ENCODE peak calls at places on chromosomes 6 and 20, in ten cellular contexts. K, D, J, L, O, Y, A, I, Z and F are unnamed samples.

GRCh38 chr6:159217595-159218275 is 48.5 kb downstream of the FNDC1 start:
- DNase-seq in K (peak), D (peak), J (no peak), L (no peak), O (peak), Y (no peak), A (peak), I (peak), Z (no peak), F (no peak)

GRCh38 chr6:145070791-145071190 is 664.5 kb downstream of the EPM2A start:
- DNase-seq in K (peak), D (peak), J (no peak), L (no peak), O (peak), Y (no peak), A (no peak), I (peak), Z (no peak), F (no peak)

GRCh38 chr6:105932440-105932839 is 153.7 kb upstream of the PRDM1 start:
- DNase-seq in K (peak), D (no peak), J (no peak), L (no peak), O (no peak), Y (no peak), A (no peak), I (no peak), Z (no peak), F (no peak)

GRCh38 chr20:49345538-49345937 is 67.7 kb upstream of the ZNFX1 start:
- DNase-seq in K (peak), D (peak), J (no peak), L (peak), O (no peak), Y (no peak), A (no peak), I (peak), Z (no peak), F (no peak)

GRCh38 chr6:82385961-82386360 is 22.3 kb downstream of the TPBG start:
- DNase-seq in K (no peak), D (no peak), J (no peak), L (no peak), O (no peak), Y (no peak), A (no peak), I (no peak), Z (no peak), F (no peak)

GRCh38 chr20:52171025-52171424 is 20.6 kb downstream of the ZFP64 start:
- DNase-seq in K (no peak), D (no peak), J (no peak), L (no peak), O (no peak), Y (no peak), A (no peak), I (no peak), Z (no peak), F (no peak)

GRCh38 chr6:9789201-9789600 is 625.7 kb downstream of the TFAP2A start:
- DNase-seq in K (no peak), D (peak), J (no peak), L (no peak), O (no peak), Y (no peak), A (no peak), I (peak), Z (no peak), F (no peak)

GRCh38 chr6:52616271-52616670 is 39.4 kb upstream of the TRAM2 start:
- DNase-seq in K (no peak), D (no peak), J (no peak), L (no peak), O (no peak), Y (no peak), A (no peak), I (no peak), Z (no peak), F (no peak)

GRCh38 chr6:151813858-151814257 is 6.4 kb downstream of the ESR1 start:
- DNase-seq in K (no peak), D (no peak), J (no peak), L (no peak), O (no peak), Y (no peak), A (no peak), I (no peak), Z (no peak), F (no peak)

GRCh38 chr6:160088069-160088773 is 33.4 kb upstream of the SLC22A1 start:
- DNase-seq in K (peak), D (peak), J (no peak), L (peak), O (peak), Y (no peak), A (peak), I (peak), Z (no peak), F (no peak)

GRCh38 chr6:63440057-63440456 is 120.3 kb upstream of the LGSN start:
- DNase-seq in K (no peak), D (no peak), J (no peak), L (no peak), O (no peak), Y (no peak), A (no peak), I (no peak), Z (no peak), F (no peak)

GRCh38 chr20:825710-826421 is 7.6 kb upstream of the FAM110A start:
- DNase-seq in K (no peak), D (no peak), J (no peak), L (no peak), O (no peak), Y (no peak), A (no peak), I (peak), Z (no peak), F (peak)

GRCh38 chr20:62238569-62239277 is 402 bp downstream of the OSBPL2 start:
- DNase-seq in K (no peak), D (no peak), J (no peak), L (no peak), O (no peak), Y (no peak), A (no peak), I (no peak), Z (no peak), F (no peak)

GRCh38 chr6:149271348-149272340 is 45.9 kb upstream of the TAB2 start:
- DNase-seq in K (peak), D (no peak), J (no peak), L (no peak), O (no peak), Y (no peak), A (no peak), I (peak), Z (peak), F (no peak)

GRCh38 chr20:16007164-16007563 is 566.1 kb downstream of the KIF16B start:
- DNase-seq in K (no peak), D (no peak), J (no peak), L (no peak), O (no peak), Y (no peak), A (no peak), I (no peak), Z (no peak), F (no peak)

GRCh38 chr6:46352541-46353267 is 138.5 kb downstream of the RCAN2 start:
- DNase-seq in K (no peak), D (no peak), J (no peak), L (no peak), O (no peak), Y (no peak), A (no peak), I (no peak), Z (no peak), F (no peak)

GRCh38 chr6:26366504-26366903 is 1.5 kb downstream of the BTN3A2 start:
- DNase-seq in K (no peak), D (no peak), J (no peak), L (no peak), O (no peak), Y (no peak), A (no peak), I (no peak), Z (no peak), F (no peak)